ENCODE peak calls at places on chromosomes 1 and 21, in eight cellular contexts. S is Peyer's patch, Y is MM.1S, G is omental fat pad, N is neural crest cell, I is upper lobe of left lung, T is Caco-2, X is osteocyte. L is an unnamed sample.

GRCh38 chr1:66025188-66025587 is 232.5 kb downstream of the PDE4B start:
- DNase-seq in S (no peak), Y (no peak), G (no peak), N (no peak), I (no peak), T (no peak), X (no peak), L (no peak)

GRCh38 chr1:180854001-180854400 is 58.7 kb upstream of the KIAA1614 start:
- DNase-seq in S (no peak), Y (no peak), G (no peak), N (no peak), I (no peak), T (no peak), X (no peak), L (no peak)

GRCh38 chr1:30325999-30326398 is 397.4 kb downstream of the MATN1 start:
- DNase-seq in S (no peak), Y (no peak), G (no peak), N (no peak), I (no peak), T (no peak), X (peak), L (no peak)

GRCh38 chr1:93079685-93080141 is 630 bp downstream of the MTF2 start:
- DNase-seq in S (peak), Y (no peak), G (no peak), N (peak), I (peak), T (no peak), X (no peak), L (peak)

GRCh38 chr1:192954705-192955265 is 104.4 kb downstream of the UCHL5 start:
- DNase-seq in S (no peak), Y (no peak), G (no peak), N (no peak), I (peak), T (peak), X (no peak), L (no peak)

GRCh38 chr1:201385299-201385891 is 7.9 kb upstream of the TNNT2 start:
- DNase-seq in S (peak), Y (peak), G (peak), N (peak), I (peak), T (peak), X (no peak), L (no peak)

GRCh38 chr1:89457046-89457445 is 67.6 kb upstream of the LRRC8B start:
- DNase-seq in S (no peak), Y (no peak), G (no peak), N (no peak), I (no peak), T (no peak), X (no peak), L (no peak)

GRCh38 chr1:26391450-26391849 is 18.9 kb upstream of the ZNF683 start:
- DNase-seq in S (peak), Y (no peak), G (no peak), N (peak), I (no peak), T (no peak), X (no peak), L (no peak)

GRCh38 chr21:26127918-26128317 is 42.7 kb downstream of the APP start:
- DNase-seq in S (no peak), Y (peak), G (no peak), N (no peak), I (no peak), T (no peak), X (no peak), L (no peak)

GRCh38 chr1:210565316-210565715 is 236.6 kb downstream of the HHAT start:
- DNase-seq in S (no peak), Y (no peak), G (no peak), N (no peak), I (no peak), T (no peak), X (no peak), L (no peak)

GRCh38 chr21:39882186-39882882 is 15.1 kb downstream of the PCP4 start:
- DNase-seq in S (no peak), Y (peak), G (no peak), N (no peak), I (no peak), T (no peak), X (no peak), L (no peak)

GRCh38 chr1:43468403-43468802 is 14.7 kb upstream of the HYI start:
- DNase-seq in S (no peak), Y (no peak), G (no peak), N (no peak), I (no peak), T (no peak), X (no peak), L (no peak)

GRCh38 chr1:92915547-92915946 is 45.7 kb downstream of the DIPK1A start:
- DNase-seq in S (no peak), Y (no peak), G (no peak), N (no peak), I (no peak), T (no peak), X (no peak), L (no peak)

GRCh38 chr1:234473123-234473522 is 5.9 kb downstream of the TARBP1 start:
- DNase-seq in S (no peak), Y (no peak), G (no peak), N (no peak), I (no peak), T (no peak), X (no peak), L (no peak)

GRCh38 chr1:156471496-156472490 is 28.8 kb downstream of the MEF2D start:
- DNase-seq in S (peak), Y (no peak), G (no peak), N (no peak), I (peak), T (peak), X (no peak), L (no peak)

GRCh38 chr1:63693956-63694607 is 79.7 kb upstream of the ROR1 start:
- DNase-seq in S (no peak), Y (no peak), G (no peak), N (no peak), I (no peak), T (no peak), X (no peak), L (no peak)

GRCh38 chr1:20574686-20575543 is 14.0 kb upstream of the CDA start:
- DNase-seq in S (peak), Y (peak), G (peak), N (peak), I (peak), T (peak), X (peak), L (no peak)
- TF ChIP-seq CTCF in S (peak), Y (peak), G (peak), N (peak), I (peak), T (peak), X (peak), L (no peak)

DNA sequence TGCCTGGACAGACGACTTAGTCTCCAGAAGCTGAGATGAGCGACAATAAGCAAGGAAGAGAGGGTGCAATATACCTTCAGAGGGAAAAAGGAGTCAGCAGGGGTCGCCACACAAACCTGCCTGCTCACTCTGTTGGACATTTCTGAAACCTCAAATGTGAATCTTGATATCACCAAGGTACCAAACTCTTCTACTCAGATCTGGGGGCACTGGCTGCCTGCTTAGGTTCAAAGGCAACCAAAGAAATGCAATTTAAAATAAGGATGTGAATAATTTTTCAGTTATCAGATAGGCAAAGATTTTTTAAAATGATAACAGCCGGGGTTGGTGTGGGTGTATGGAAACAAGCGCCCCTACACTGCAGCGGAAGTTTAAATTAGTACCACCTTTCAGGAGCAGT is 164.2 kb downstream of the HIVEP3 start:
- DNase-seq in S (no peak), Y (no peak), G (no peak), N (no peak), I (no peak), T (no peak), X (no peak), L (no peak)
- TF ChIP-seq CTCF in S (no peak), Y (peak), G (no peak), N (no peak), I (no peak), T (no peak), X (no peak), L (no peak)

DNA sequence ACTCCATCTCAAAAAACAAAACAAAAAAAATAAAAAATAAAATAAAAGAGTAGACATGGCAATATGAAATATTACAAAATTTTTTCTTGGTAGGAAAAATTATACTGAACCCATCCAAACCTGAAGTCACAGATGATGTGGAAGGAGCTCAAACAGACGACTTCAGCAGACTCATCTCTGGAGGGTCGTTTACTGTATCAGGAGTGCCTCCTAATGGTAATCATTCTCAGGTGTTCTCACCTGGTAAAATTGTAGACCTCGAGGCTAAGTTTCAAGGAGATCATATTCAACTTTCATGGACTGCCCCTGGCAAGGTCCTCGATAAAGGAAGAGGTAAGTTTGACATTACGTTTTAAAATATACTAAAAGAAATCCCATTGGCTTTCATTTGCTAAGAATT is 54.3 kb upstream of the SH3GLB1 start:
- DNase-seq in S (no peak), Y (no peak), G (no peak), N (no peak), I (no peak), T (no peak), X (no peak), L (no peak)
- TF ChIP-seq CTCF in S (no peak), Y (no peak), G (no peak), N (no peak), I (no peak), T (no peak), X (no peak), L (no peak)

GRCh38 chr1:160942926-160943325 is 11.7 kb downstream of the ITLN2 start:
- DNase-seq in S (no peak), Y (no peak), G (no peak), N (no peak), I (no peak), T (peak), X (no peak), L (no peak)
- TF ChIP-seq CTCF in S (peak), Y (peak), G (no peak), N (no peak), I (no peak), T (no peak), X (no peak), L (no peak)

DNA sequence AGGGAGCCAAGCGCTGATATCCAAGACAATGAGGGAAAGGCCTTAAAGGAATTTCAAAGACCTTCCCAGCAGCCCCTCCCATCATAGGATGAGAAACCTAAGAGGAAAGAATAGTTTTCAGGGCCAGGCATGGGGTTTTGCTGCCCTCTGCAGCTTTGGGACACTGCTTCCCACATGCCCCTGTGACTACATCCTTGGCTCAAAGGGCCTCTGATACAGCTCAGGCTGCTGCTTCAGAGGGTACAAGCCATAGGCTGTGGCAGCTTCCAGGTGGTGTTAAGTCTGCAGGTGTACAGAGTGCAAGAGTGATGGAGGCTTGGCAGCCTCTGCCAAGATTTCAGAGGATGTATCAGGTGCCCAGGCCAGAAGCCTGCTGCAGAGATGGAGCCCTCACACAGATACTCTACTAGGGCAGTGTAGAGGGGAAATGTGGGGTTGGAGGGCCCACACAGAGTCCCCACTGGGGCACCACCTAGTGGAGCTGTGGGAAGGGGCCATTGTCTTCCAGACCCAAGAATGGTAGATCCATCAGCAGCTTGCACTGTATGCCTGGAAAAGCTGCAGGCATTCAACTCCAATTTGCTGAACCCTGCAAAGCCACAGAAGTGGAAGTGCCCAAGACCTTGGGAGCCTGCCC is 125.8 kb downstream of the SLC45A1 start:
- DNase-seq in S (no peak), Y (no peak), G (no peak), N (no peak), I (no peak), T (no peak), X (no peak), L (no peak)
- TF ChIP-seq CTCF in S (no peak), Y (peak), G (no peak), N (no peak), I (no peak), T (no peak), X (no peak), L (no peak)

GRCh38 chr1:44905276-44905675 is 62.2 kb upstream of the PTCH2 start:
- DNase-seq in S (no peak), Y (no peak), G (no peak), N (no peak), I (no peak), T (no peak), X (no peak), L (no peak)

GRCh38 chr1:44908427-44908826 is 65.4 kb upstream of the PTCH2 start:
- DNase-seq in S (no peak), Y (no peak), G (no peak), N (no peak), I (no peak), T (no peak), X (no peak), L (no peak)

GRCh38 chr1:44907909-44908308 is 64.9 kb upstream of the PTCH2 start:
- DNase-seq in S (no peak), Y (no peak), G (no peak), N (no peak), I (no peak), T (no peak), X (no peak), L (no peak)

GRCh38 chr1:44903261-44903660 is 60.2 kb upstream of the PTCH2 start:
- DNase-seq in S (no peak), Y (no peak), G (no peak), N (no peak), I (no peak), T (no peak), X (no peak), L (no peak)
- TF ChIP-seq CTCF in S (no peak), Y (no peak), G (no peak), N (no peak), I (no peak), T (no peak), X (no peak), L (no peak)

GRCh38 chr1:11835441-11836225 is 11.9 kb downstream of the NPPA start:
- DNase-seq in S (no peak), Y (no peak), G (no peak), N (no peak), I (no peak), T (no peak), X (no peak), L (no peak)

GRCh38 chr1:11837767-11838348 is 9.7 kb downstream of the NPPA start:
- DNase-seq in S (no peak), Y (no peak), G (no peak), N (no peak), I (no peak), T (no peak), X (no peak), L (no peak)

GRCh38 chr1:11839727-11840705 is 7.6 kb downstream of the NPPA start:
- DNase-seq in S (no peak), Y (no peak), G (no peak), N (no peak), I (no peak), T (no peak), X (no peak), L (no peak)

GRCh38 chr1:11838349-11839272 is 9.0 kb downstream of the NPPA start:
- DNase-seq in S (peak), Y (peak), G (peak), N (peak), I (peak), T (peak), X (peak), L (peak)

DNA sequence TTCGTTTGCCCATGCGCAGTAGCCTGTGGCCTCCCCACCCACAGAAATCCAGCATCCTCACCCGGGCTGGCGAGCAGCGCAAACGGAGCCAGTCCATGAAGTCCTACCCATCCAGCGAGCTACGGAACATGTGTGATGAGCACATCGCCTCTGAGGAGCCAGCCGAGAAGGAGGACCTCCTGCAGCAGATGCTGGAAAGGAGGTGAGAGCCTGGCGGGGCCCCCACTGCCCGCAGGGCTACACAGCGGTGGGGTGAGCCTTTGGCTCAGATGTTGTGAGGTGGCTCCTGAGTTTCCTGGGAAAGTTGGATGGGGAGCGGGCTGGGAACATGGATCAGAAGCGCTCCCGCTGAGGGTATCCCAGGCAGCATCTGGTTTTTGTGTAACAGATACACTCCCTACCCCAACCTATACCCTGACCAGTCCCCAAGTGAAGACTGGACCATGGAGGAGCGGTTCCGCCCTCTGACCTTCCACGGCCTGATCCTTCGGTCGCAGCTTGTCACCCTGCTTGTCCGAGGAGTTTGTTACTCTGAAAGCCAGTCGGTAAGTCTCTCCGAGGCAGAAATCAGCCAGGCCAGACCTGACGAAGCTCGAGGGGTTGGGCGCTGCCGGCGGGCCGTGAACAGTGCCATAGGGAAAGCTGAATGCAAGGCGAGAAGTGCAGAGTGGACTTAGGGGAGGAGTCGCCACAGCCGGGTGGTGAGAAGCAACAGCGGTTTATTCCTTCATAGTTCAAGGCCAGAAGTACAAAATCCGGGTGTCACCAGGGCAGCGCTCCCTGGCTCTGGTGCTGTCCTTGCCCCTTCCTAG is 10.4 kb downstream of the NPPA start:
- DNase-seq in S (no peak), Y (no peak), G (no peak), N (no peak), I (no peak), T (no peak), X (no peak), L (no peak)
- TF ChIP-seq CTCF in S (no peak), Y (no peak), G (no peak), N (no peak), I (no peak), T (no peak), X (no peak), L (no peak)

DNA sequence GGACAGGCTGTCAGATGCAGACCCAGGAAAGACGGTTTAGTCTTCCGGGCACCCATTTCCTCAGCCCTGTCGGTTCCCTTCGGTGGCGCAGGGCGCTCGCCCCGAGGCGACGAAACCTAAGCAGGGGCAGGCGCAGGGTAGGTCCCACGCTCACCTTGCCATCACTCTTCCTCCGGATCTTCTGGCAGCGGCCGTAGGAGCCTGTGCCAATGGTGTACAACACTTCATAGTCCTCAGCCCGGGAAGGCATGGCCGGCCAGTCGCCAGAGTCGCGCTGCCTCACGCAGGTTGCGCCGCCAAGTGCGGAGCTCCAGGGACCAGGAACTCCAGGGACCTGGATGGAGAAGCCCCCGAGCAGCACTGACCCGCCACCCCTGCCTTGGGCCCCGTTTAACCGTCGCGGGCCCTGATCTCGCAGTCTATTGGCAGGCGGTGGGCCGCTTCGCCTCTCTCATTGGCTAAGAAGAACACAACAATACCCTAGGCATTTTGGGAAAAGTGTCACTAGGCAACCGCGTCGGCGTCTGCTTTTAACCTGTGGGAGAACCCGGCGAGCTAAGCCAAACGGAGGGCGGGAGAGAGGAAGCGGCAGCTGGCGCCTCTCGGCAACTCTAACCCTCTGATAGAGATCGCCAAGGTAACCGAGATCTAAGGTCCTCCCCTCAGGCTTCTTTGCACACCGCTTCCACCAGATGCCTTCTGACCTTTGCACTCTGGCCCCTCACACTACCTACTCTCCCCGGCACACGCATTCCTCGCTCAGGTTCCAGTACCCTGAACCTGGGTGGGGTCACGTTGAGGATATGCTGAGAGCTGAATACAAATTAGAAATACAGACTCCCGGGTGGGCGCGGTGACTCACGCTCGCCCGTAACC is at the start of gene NEK2:
- DNase-seq in S (peak), Y (peak), G (peak), N (peak), I (peak), T (peak), X (peak), L (peak)
- TF ChIP-seq CTCF in S (peak), Y (no peak), G (no peak), N (no peak), I (no peak), T (no peak), X (no peak), L (no peak)